ENCODE peak calls at places on chromosomes 3 and 15, in nine cellular contexts. Y is heart left ventricle, S is neuronal stem cell, R is HepG2, W is fibroblast of lung, L is adrenal gland, B is left ventricle myocardium inferior, D is ascending aorta, A is lower lobe of right lung. G is an unnamed sample.

GRCh38 chr3:125116311-125117069 is 60.7 kb upstream of the HEG1 start:
- DNase-seq in W (peak; percentile 77), S (no peak), Y (no peak), B (no peak), A (no peak), D (no peak), L (peak; percentile 74), R (no peak), G (no peak)

GRCh38 chr3:125608419-125608818 is 13.1 kb upstream of the OSBPL11 start:
- DNase-seq in B (no peak), L (no peak), A (no peak), Y (no peak), D (no peak), S (no peak), W (no peak), R (no peak), G (no peak)

GRCh38 chr3:57078366-57079220 is 18.1 kb downstream of the SPATA12 start:
- DNase-seq in D (no peak), R (peak; percentile 30), W (peak; percentile 62), L (peak; percentile 84), A (peak; percentile 60), S (no peak), Y (peak; percentile 74), B (peak; percentile 36), G (peak; percentile 26)

GRCh38 chr3:11118181-11118682 is 36.1 kb upstream of the HRH1 start:
- DNase-seq in A (no peak), R (no peak), B (no peak), W (peak; percentile 63), L (no peak), S (no peak), D (no peak), Y (no peak), G (no peak)

GRCh38 chr3:159253860-159254259 is 452.0 kb downstream of the MFSD1 start:
- DNase-seq in D (no peak), Y (no peak), A (no peak), R (no peak), S (no peak), L (no peak), W (no peak), B (no peak), G (no peak)

GRCh38 chr15:74505837-74506514 is 35.0 kb upstream of the ARID3B start:
- DNase-seq in D (no peak), L (no peak), Y (no peak), S (no peak), A (no peak), W (no peak), B (no peak), R (no peak), G (no peak)

GRCh38 chr3:150749218-150749617 is 13.8 kb downstream of the SIAH2 start:
- DNase-seq in R (no peak), A (no peak), S (no peak), L (no peak), B (no peak), D (no peak), W (no peak), Y (no peak), G (no peak)

GRCh38 chr3:47746264-47746663 is 35.4 kb downstream of the SMARCC1 start:
- DNase-seq in A (no peak), R (no peak), L (no peak), Y (no peak), S (no peak), W (no peak), D (no peak), B (no peak), G (no peak)

GRCh38 chr15:40405501-40406381 is at the start of gene IVD:
- DNase-seq in R (peak; percentile 87), A (peak; percentile 96), D (peak; percentile 72), B (peak; percentile 95), W (peak; percentile 95), Y (peak; percentile 98), S (peak; percentile 90), L (peak; percentile 98), G (peak; percentile 81)

GRCh38 chr3:159824341-159824740 is 164.3 kb upstream of the IL12A start:
- DNase-seq in W (peak; percentile 86), S (no peak), A (no peak), B (no peak), D (no peak), L (no peak), Y (no peak), R (peak; percentile 34), G (no peak)

GRCh38 chr15:79967331-79968182 is 3.4 kb downstream of the BCL2A1 start:
- DNase-seq in W (no peak), S (no peak), Y (no peak), B (no peak), R (no peak), A (no peak), D (no peak), L (no peak), G (peak; percentile 57)

DNA sequence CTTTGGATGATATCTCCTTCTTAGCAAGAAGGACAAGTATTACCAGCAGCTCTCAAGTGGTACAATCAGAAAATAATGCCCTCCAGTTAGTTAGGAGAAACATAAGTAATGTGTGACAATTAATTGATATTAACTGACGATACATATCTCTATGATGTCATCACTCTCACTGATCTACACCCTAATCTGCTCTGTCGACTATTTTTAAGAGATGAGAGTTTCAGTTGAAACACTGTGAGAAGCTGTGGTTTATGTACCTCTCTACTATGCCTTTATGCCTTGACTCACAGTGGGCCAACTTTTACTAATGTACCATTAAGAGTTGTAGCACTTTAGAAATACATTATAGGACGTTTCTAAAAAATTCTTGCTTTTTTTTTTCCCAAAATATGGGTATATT is 8.6 kb downstream of the CEP152 start:
- DNase-seq in B (no peak), R (no peak), D (no peak), W (no peak), Y (no peak), A (no peak), S (no peak), L (no peak), G (no peak)
- H3K4me1 ChIP-seq in B (peaks cover 10% of the 10 kb centered on the region), R (peaks cover 21% of the 10 kb centered on the region), D (no peaks in the 10 kb centered on the region), W (peaks cover 10% of the 10 kb centered on the region), Y (peaks cover 8% of the 10 kb centered on the region), A (peaks cover 2% of the 10 kb centered on the region), S (peaks cover 7% of the 10 kb centered on the region), L (peaks cover 7% of the 10 kb centered on the region), G (no peaks in the 10 kb centered on the region)

DNA sequence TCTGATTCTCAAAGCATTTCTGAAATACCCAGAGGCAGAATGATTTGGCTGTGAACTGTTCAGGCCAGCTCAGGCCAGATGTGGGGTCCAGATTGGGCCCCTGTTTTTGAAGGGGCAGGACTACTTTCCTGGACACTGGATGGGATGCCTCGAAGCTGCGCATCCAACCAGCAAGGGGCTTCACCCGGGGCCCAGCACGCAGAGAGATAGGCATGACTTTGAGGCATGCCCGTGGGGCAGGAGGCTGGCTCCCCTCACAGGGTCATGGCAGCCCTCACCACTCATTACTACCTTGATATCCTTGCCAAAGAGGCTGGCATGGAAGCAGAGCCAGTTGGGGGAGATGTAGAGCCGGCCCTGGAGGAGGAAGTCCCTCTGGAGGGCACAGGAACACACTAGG is 30.1 kb downstream of the GRAMD2A start:
- DNase-seq in W (no peak), A (no peak), R (no peak), Y (no peak), B (no peak), L (no peak), D (no peak), S (no peak), G (no peak)
- H3K27ac ChIP-seq in W (no peak overlapping the region), A (no peak overlapping the region), R (no peak overlapping the region), Y (no peak overlapping the region), B (no peak overlapping the region), L (no peak overlapping the region), D (no peak overlapping the region), S (no peak overlapping the region), G (no peak overlapping the region)

GRCh38 chr3:49567406-49567805 is 13.1 kb downstream of the BSN start:
- DNase-seq in B (no peak), L (peak; percentile 15), Y (no peak), S (no peak), A (no peak), D (no peak), R (no peak), W (no peak), G (no peak)
- H3K4me1 ChIP-seq in B (no peaks in the 10 kb centered on the region), L (no peaks in the 10 kb centered on the region), Y (no peaks in the 10 kb centered on the region), S (no peaks in the 10 kb centered on the region), A (no peaks in the 10 kb centered on the region), D (no peaks in the 10 kb centered on the region), R (peaks cover 46% of the 10 kb centered on the region), W (no peaks in the 10 kb centered on the region), G (no peaks in the 10 kb centered on the region)

DNA sequence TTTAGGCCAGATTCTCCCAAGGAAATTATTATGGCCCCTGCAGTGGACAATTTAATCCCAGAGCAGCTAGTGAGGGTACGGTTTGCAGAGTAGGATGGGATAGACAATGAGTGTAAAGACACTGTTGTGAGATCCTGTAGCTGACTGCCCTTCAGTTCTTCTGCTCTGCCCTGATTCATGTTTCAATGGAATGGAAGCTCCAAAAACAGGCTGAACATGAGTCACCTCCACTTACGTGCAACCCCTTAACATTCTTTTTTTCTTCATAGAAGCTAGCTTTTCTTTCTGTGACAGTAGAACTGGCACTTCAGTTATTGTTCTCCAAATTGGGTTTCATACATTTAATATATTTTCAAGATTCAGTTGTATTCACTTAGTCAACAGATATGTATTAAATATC is 32.1 kb downstream of the CLDN18 start:
- DNase-seq in L (no peak), B (no peak), W (peak; percentile 59), A (no peak), Y (no peak), R (no peak), D (no peak), S (no peak), G (no peak)
- H3K27ac ChIP-seq in L (no peak overlapping the region), B (no peak overlapping the region), W (peak overlapping the region; percentile 51), A (no peak overlapping the region), Y (no peak overlapping the region), R (no peak overlapping the region), D (no peak overlapping the region), S (no peak overlapping the region), G (no peak overlapping the region)

GRCh38 chr3:16522820-16523219 is 9.3 kb upstream of the RFTN1 start:
- DNase-seq in D (no peak), B (no peak), Y (no peak), L (no peak), W (no peak), S (no peak), R (no peak), A (no peak), G (no peak)
- H3K4me1 ChIP-seq in D (no peaks in the 10 kb centered on the region), B (peaks cover 12% of the 10 kb centered on the region), Y (peaks cover 3% of the 10 kb centered on the region), L (no peaks in the 10 kb centered on the region), W (no peaks in the 10 kb centered on the region), S (peaks cover 1% of the 10 kb centered on the region), R (no peaks in the 10 kb centered on the region), A (no peaks in the 10 kb centered on the region), G (no peaks in the 10 kb centered on the region)

DNA sequence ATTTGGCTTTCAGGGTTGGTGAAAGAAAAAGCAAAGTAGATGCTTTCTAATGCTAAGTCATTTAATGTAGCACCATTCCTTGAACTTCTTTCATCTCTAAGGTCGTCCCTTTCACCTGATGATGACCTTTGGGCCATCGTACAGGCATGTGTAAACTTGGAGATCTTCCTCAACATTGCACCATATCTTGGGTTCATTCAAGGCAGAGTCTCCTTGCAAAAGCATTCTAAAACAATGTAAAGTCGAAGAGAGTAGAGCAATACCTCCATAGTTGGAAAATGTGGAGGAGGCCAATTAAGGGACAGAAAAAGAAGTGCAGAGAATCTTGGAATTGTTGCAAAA is 48.8 kb downstream of the TMEM44 start:
- DNase-seq in D (no peak), R (no peak), S (no peak), W (no peak), B (no peak), L (no peak), Y (no peak), A (no peak), G (no peak)
- H3K27ac ChIP-seq in D (peak overlapping the region; percentile 97), R (peak overlapping the region; percentile 78), S (no peak overlapping the region), W (peak overlapping the region; percentile 99), B (peak overlapping the region; percentile 96), L (peak overlapping the region; percentile 94), Y (peak overlapping the region; percentile 88), A (peak overlapping the region; percentile 98), G (peak overlapping the region; percentile 83)